ENCODE peak calls at places on chromosomes 5 and 9, in nine cellular contexts. I is PC-9; R is CD8-positive, alpha-beta T cell; J is WTC11; S is A549; F is fibroblast of pulmonary artery; Z is GM13976; C is IMR-90; W is H1. E is an unnamed sample.
A peak's percentile ranks its signal among the peaks of the same experiment; 100 is the strongest.

GRCh38 chr9:8961186-8961666 is 1161.6 kb upstream of the DMAC1 start:
- DNase-seq in F (no peak), J (no peak), W (no peak), S (no peak), Z (no peak), R (no peak), C (no peak), I (no peak), E (no peak)

GRCh38 chr9:6194934-6195333 is 20.7 kb upstream of the IL33 start:
- DNase-seq in W (no peak), R (no peak), Z (no peak), F (no peak), C (no peak), S (no peak), I (no peak), J (peak; percentile 24), E (no peak)

GRCh38 chr9:137296214-137297059 is 5.6 kb downstream of the NRARP start:
- DNase-seq in C (peak; percentile 50), F (peak; percentile 91), W (no peak), S (no peak), J (peak; percentile 40), R (no peak), I (no peak), Z (no peak), E (peak; percentile 30)

GRCh38 chr9:103397868-103398600 is 402.9 kb downstream of the CYLC2 start:
- DNase-seq in J (peak; percentile 69), F (peak; percentile 61), Z (peak; percentile 29), C (no peak), I (peak; percentile 36), S (peak; percentile 21), R (no peak), W (peak; percentile 7), E (peak; percentile 57)

GRCh38 chr9:18385676-18386075 is 88.3 kb upstream of the ADAMTSL1 start:
- DNase-seq in S (no peak), I (no peak), R (no peak), W (no peak), J (no peak), Z (no peak), F (no peak), C (peak; percentile 23), E (no peak)

GRCh38 chr9:113715086-113715485 is 161.0 kb upstream of the ZNF618 start:
- DNase-seq in F (no peak), I (no peak), C (peak; percentile 73), R (no peak), Z (no peak), J (no peak), W (no peak), S (no peak), E (no peak)

GRCh38 chr5:114018178-114018577 is 343.7 kb upstream of the KCNN2 start:
- DNase-seq in Z (no peak), I (no peak), F (no peak), S (no peak), W (no peak), C (peak; percentile 1), R (no peak), J (no peak), E (no peak)

GRCh38 chr5:141879941-141880738 is 1.9 kb upstream of the PCDH1 start:
- DNase-seq in F (no peak), I (no peak), R (no peak), C (no peak), S (no peak), Z (no peak), W (no peak), J (no peak), E (no peak)

GRCh38 chr5:75916144-75916543 is 167.0 kb upstream of the SV2C start:
- DNase-seq in J (no peak), R (no peak), I (no peak), F (no peak), C (no peak), W (no peak), S (no peak), Z (no peak), E (no peak)

GRCh38 chr9:136207616-136208015 is 2.7 kb upstream of the LHX3 start:
- DNase-seq in Z (no peak), R (no peak), W (no peak), C (no peak), F (no peak), S (no peak), J (no peak), I (no peak), E (no peak)
- TF ChIP-seq CTCF in Z (no peak), R (no peak), W (no peak), C (no peak), F (no peak), S (no peak), J (no peak), I (no peak), E (no peak)

GRCh38 chr9:128020692-128021091 is 39.9 kb upstream of the EEIG1 start:
- DNase-seq in R (no peak), F (no peak), Z (no peak), I (no peak), J (peak; percentile 30), S (no peak), W (no peak), C (no peak), E (peak; percentile 29)
- TF ChIP-seq CTCF in R (no peak), F (peak; percentile 32), Z (peak; percentile 11), I (peak; percentile 28), J (peak; percentile 23), S (no peak), W (peak; percentile 62), C (peak; percentile 10), E (no peak)

GRCh38 chr5:56330167-56330566 is 97.0 kb upstream of the ANKRD55 start:
- DNase-seq in W (no peak), I (no peak), C (no peak), F (no peak), Z (no peak), S (no peak), J (no peak), R (no peak), E (no peak)
- TF ChIP-seq CTCF in W (no peak), I (no peak), C (no peak), F (no peak), Z (no peak), S (no peak), J (no peak), R (no peak), E (no peak)

DNA sequence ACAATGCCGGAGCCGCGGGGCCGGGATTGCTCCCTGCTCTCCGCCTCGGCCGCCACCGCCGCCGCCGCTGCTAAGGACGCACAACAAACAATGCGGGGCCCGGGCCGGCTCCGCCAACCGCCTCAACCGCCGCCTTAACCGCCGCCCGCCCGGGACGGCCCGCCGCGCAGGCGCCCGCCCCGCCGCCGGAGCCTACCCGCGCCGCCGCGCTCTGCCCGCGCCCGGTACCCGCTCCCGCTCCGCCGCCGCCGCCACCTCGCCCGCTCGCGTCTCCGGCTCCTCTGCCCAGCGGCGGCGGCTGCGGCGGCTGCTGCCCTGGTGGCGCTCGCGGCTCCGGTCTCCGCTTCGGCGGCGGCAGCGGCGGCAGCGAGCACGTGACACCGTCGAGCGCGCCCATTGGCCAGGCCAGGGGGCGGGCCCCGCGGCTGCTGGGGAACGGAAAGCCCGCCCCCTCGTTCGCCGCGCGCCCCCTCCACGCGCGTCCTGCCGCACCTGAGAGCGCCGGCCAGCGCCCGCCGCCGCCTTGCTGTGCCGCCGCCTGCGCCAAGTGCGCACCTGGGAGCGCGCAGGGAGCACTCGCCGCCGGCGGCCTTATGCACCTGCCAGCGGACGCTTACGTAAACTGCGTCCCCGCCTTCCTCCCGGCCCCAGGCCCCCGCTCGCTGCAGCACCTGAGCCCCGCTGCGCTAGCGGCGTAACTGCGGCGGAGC is at the start of gene STRBP:
- DNase-seq in S (peak; percentile 85), J (peak; percentile 89), Z (peak; percentile 98), C (peak; percentile 61), F (peak; percentile 73), I (peak; percentile 76), R (peak; percentile 88), W (peak; percentile 61), E (peak; percentile 94)
- TF ChIP-seq CTCF in S (no peak), J (no peak), Z (peak; percentile 31), C (peak; percentile 9), F (no peak), I (no peak), R (no peak), W (no peak), E (no peak)

DNA sequence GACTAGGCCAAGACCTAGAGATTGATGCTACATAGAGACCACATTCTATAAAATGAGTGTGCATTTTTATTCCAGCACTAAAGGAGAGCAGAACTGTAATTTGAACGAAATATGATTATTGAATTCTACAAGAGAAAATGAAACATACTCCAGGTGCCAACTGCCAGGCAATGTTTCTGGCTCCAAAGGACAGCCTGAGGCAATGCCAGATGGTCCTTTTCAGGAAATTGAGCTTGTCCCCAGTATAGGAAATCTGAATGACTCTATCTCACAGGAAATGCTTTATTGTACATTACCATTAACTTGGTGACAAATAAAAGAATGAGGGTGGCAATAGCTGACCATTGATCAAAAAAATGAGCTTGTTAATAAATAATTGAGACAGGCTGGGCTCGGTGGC is 28.7 kb upstream of the RASGRF2 start:
- DNase-seq in Z (no peak), R (no peak), I (no peak), F (no peak), J (no peak), C (no peak), W (no peak), S (no peak), E (no peak)
- TF ChIP-seq CTCF in Z (no peak), R (no peak), I (no peak), F (no peak), J (no peak), C (no peak), W (no peak), S (no peak), E (no peak)

GRCh38 chr9:69121155-69122085 is 52.7 kb upstream of the TJP2 start:
- DNase-seq in W (no peak), J (peak; percentile 69), Z (peak; percentile 73), C (peak; percentile 31), I (no peak), R (peak; percentile 6), S (peak; percentile 33), F (peak; percentile 38), E (peak; percentile 65)
- TF ChIP-seq CTCF in W (no peak), J (no peak), Z (no peak), C (no peak), I (no peak), R (no peak), S (no peak), F (peak; percentile 2), E (no peak)

DNA sequence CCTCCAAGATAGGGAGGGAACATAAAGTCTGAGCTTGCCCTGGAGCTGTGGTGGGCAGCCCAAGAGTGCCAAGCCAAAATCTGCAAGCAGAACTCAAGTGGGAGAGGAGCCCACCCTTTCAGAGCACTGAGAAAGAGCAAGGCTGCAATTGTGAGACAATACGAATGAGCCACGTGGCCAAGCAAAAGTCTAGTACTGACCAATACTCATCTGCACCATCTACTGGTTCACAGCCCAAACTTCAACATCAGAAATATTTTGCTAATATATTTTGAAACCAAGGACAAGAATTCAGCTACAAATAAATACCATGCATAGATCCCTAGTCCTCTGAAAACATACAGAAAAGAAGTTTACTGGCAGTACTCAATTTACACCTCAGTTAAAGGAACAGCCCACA is 696.2 kb upstream of the COX7C start:
- DNase-seq in J (no peak), I (no peak), W (no peak), Z (no peak), C (no peak), R (no peak), F (no peak), S (no peak), E (no peak)
- TF ChIP-seq CTCF in J (no peak), I (peak; percentile 43), W (no peak), Z (no peak), C (no peak), R (no peak), F (no peak), S (no peak), E (no peak)

GRCh38 chr5:92525131-92525530 is 1055.9 kb downstream of the NR2F1-AS1 start:
- DNase-seq in C (no peak), F (peak; percentile 27), Z (no peak), I (no peak), R (no peak), W (no peak), J (no peak), S (no peak), E (no peak)
- TF ChIP-seq CTCF in C (no peak), F (no peak), Z (no peak), I (no peak), R (no peak), W (no peak), J (no peak), S (no peak), E (no peak)

E was measured in glutamatergic neuron.